ENCODE peak calls at places on chromosomes 16 and 17, in six cellular contexts. One of them, this sample, is unnamed.

GRCh38 chr17:68482576-68483001 is 25.3 kb upstream of the WIPI1 start:
- DNase-seq in hepatocyte: no peak
- DNase-seq in DND-41: no peak
- DNase-seq in heart left ventricle: no peak
- DNase-seq in prostate gland: no peak
- DNase-seq in CD8-positive, alpha-beta memory T cell: no peak
- DNase-seq in this sample: no peak

GRCh38 chr17:3512512-3513171 is 36.8 kb downstream of the ASPA start:
- DNase-seq in CD8-positive, alpha-beta memory T cell: no peak
- DNase-seq in DND-41: no peak
- DNase-seq in hepatocyte: no peak
- DNase-seq in prostate gland: no peak
- DNase-seq in heart left ventricle: peak; percentile 86
- DNase-seq in this sample: no peak

GRCh38 chr16:21104124-21104860 is 46.4 kb downstream of the DNAH3 start:
- DNase-seq in hepatocyte: no peak
- DNase-seq in CD8-positive, alpha-beta memory T cell: no peak
- DNase-seq in DND-41: no peak
- DNase-seq in heart left ventricle: no peak
- DNase-seq in prostate gland: no peak
- DNase-seq in this sample: no peak

GRCh38 chr17:79320331-79320730 is 245.7 kb downstream of the ENGASE start:
- DNase-seq in DND-41: no peak
- DNase-seq in hepatocyte: no peak
- DNase-seq in CD8-positive, alpha-beta memory T cell: no peak
- DNase-seq in heart left ventricle: no peak
- DNase-seq in prostate gland: no peak
- DNase-seq in this sample: no peak

GRCh38 chr17:57818066-57818465 is 31.8 kb downstream of the MRPS23 start:
- DNase-seq in prostate gland: no peak
- DNase-seq in CD8-positive, alpha-beta memory T cell: no peak
- DNase-seq in heart left ventricle: no peak
- DNase-seq in hepatocyte: no peak
- DNase-seq in DND-41: no peak
- DNase-seq in this sample: no peak

GRCh38 chr16:67277294-67277998 is 1.9 kb upstream of the PLEKHG4 start:
- DNase-seq in DND-41: no peak
- DNase-seq in CD8-positive, alpha-beta memory T cell: no peak
- DNase-seq in prostate gland: no peak
- DNase-seq in hepatocyte: peak; percentile 83
- DNase-seq in heart left ventricle: no peak
- DNase-seq in this sample: no peak

GRCh38 chr17:52120465-52120864 is 38.0 kb downstream of the CA10 start:
- DNase-seq in CD8-positive, alpha-beta memory T cell: no peak
- DNase-seq in hepatocyte: no peak
- DNase-seq in prostate gland: no peak
- DNase-seq in DND-41: no peak
- DNase-seq in heart left ventricle: no peak
- DNase-seq in this sample: no peak

GRCh38 chr17:43839670-43840101 is 6.7 kb upstream of the MPP3 start:
- DNase-seq in DND-41: no peak
- DNase-seq in heart left ventricle: no peak
- DNase-seq in prostate gland: peak; percentile 33
- DNase-seq in hepatocyte: no peak
- DNase-seq in CD8-positive, alpha-beta memory T cell: no peak
- DNase-seq in this sample: no peak

GRCh38 chr17:76378548-76379274 is 5.7 kb upstream of the SPHK1 start:
- DNase-seq in DND-41: no peak
- DNase-seq in heart left ventricle: no peak
- DNase-seq in hepatocyte: no peak
- DNase-seq in CD8-positive, alpha-beta memory T cell: no peak
- DNase-seq in prostate gland: no peak
- DNase-seq in this sample: no peak

GRCh38 chr16:3223913-3224515 is 10.9 kb downstream of the ZNF200 start:
- DNase-seq in DND-41: no peak
- DNase-seq in prostate gland: no peak
- DNase-seq in hepatocyte: no peak
- DNase-seq in CD8-positive, alpha-beta memory T cell: no peak
- DNase-seq in heart left ventricle: no peak
- DNase-seq in this sample: no peak

GRCh38 chr16:3216263-3216640 is 18.7 kb downstream of the ZNF200 start:
- DNase-seq in hepatocyte: no peak
- DNase-seq in prostate gland: no peak
- DNase-seq in DND-41: peak; percentile 58
- DNase-seq in CD8-positive, alpha-beta memory T cell: no peak
- DNase-seq in heart left ventricle: no peak
- DNase-seq in this sample: no peak

GRCh38 chr16:3215601-3216262 is 19.2 kb downstream of the ZNF200 start:
- DNase-seq in heart left ventricle: no peak
- DNase-seq in hepatocyte: no peak
- DNase-seq in CD8-positive, alpha-beta memory T cell: no peak
- DNase-seq in prostate gland: no peak
- DNase-seq in DND-41: no peak
- DNase-seq in this sample: no peak

GRCh38 chr16:3214904-3215600 is 19.9 kb downstream of the ZNF200 start:
- DNase-seq in CD8-positive, alpha-beta memory T cell: no peak
- DNase-seq in prostate gland: no peak
- DNase-seq in heart left ventricle: no peak
- DNase-seq in hepatocyte: no peak
- DNase-seq in DND-41: peak; percentile 61
- DNase-seq in this sample: no peak

DNA sequence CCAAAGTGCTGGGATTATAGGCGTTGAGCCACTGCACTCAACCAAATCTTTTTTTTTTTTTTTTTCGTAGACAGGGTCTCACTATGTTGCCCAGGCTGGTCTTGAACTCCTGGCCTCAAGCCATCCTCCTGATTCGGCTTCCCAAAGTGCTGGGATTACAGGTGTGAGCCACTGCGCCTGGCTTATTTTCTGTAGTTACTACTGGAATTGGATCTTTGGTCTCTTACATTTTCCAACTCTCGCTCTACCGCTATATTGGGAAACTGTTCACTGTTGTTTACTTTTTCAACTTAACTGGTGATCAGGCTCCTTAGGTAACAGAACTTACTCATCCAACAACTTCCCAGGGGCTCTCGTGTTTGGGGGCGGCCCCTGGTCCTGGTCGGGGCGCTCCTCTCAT is 14.1 kb downstream of the ZNF200 start:
- DNase-seq in hepatocyte: no peak
- DNase-seq in heart left ventricle: no peak
- DNase-seq in DND-41: no peak
- DNase-seq in CD8-positive, alpha-beta memory T cell: no peak
- DNase-seq in prostate gland: no peak
- DNase-seq in this sample: no peak
- H3K9me3 ChIP-seq in hepatocyte: peaks cover 33% of the 10 kb centered on the region
- H3K9me3 ChIP-seq in heart left ventricle: peaks cover 51% of the 10 kb centered on the region
- H3K9me3 ChIP-seq in DND-41: peaks cover 33% of the 10 kb centered on the region
- H3K9me3 ChIP-seq in CD8-positive, alpha-beta memory T cell: peaks cover 41% of the 10 kb centered on the region
- H3K9me3 ChIP-seq in prostate gland: peaks cover 13% of the 10 kb centered on the region
- H3K9me3 ChIP-seq in this sample: peaks cover 27% of the 10 kb centered on the region

DNA sequence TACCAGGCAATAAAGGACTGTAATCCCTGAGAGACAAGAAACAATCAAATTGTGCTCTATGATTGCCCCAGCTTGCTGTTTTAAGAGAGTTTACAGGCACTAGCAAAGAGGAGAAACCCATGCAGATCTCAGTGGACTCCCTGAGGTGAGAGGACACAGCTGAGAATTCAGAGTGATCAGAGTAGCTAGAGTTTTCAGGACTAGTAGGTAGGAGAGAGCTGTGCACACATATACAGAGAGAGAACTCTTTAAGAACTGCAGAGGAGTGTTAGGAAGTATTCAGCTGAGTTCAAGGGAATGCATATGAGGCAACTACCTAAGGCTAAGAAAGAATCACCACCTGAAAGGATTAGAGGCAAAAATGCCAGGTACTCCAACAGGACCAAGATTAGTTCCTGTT is 904.8 kb downstream of the CDH8 start:
- DNase-seq in CD8-positive, alpha-beta memory T cell: no peak
- DNase-seq in DND-41: no peak
- DNase-seq in prostate gland: no peak
- DNase-seq in heart left ventricle: no peak
- DNase-seq in hepatocyte: no peak
- DNase-seq in this sample: no peak
- H3K9me3 ChIP-seq in CD8-positive, alpha-beta memory T cell: no peaks in the 10 kb centered on the region
- H3K9me3 ChIP-seq in DND-41: no peaks in the 10 kb centered on the region
- H3K9me3 ChIP-seq in prostate gland: no peaks in the 10 kb centered on the region
- H3K9me3 ChIP-seq in heart left ventricle: no peaks in the 10 kb centered on the region
- H3K9me3 ChIP-seq in hepatocyte: no peaks in the 10 kb centered on the region
- H3K9me3 ChIP-seq in this sample: no peaks in the 10 kb centered on the region

GRCh38 chr16:56836410-56836834 is 28.6 kb upstream of the SLC12A3 start:
- DNase-seq in hepatocyte: no peak
- DNase-seq in DND-41: no peak
- DNase-seq in heart left ventricle: no peak
- DNase-seq in CD8-positive, alpha-beta memory T cell: no peak
- DNase-seq in prostate gland: no peak
- DNase-seq in this sample: no peak

GRCh38 chr16:56835330-56835729 is 29.7 kb upstream of the SLC12A3 start:
- DNase-seq in hepatocyte: no peak
- DNase-seq in prostate gland: no peak
- DNase-seq in CD8-positive, alpha-beta memory T cell: no peak
- DNase-seq in heart left ventricle: no peak
- DNase-seq in DND-41: no peak
- DNase-seq in this sample: no peak

GRCh38 chr16:56830669-56831068 is 34.3 kb upstream of the SLC12A3 start:
- DNase-seq in prostate gland: no peak
- DNase-seq in heart left ventricle: no peak
- DNase-seq in DND-41: no peak
- DNase-seq in CD8-positive, alpha-beta memory T cell: no peak
- DNase-seq in hepatocyte: no peak
- DNase-seq in this sample: no peak

GRCh38 chr16:56832768-56833167 is 32.2 kb upstream of the SLC12A3 start:
- DNase-seq in heart left ventricle: no peak
- DNase-seq in prostate gland: no peak
- DNase-seq in CD8-positive, alpha-beta memory T cell: no peak
- DNase-seq in DND-41: no peak
- DNase-seq in hepatocyte: no peak
- DNase-seq in this sample: no peak

DNA sequence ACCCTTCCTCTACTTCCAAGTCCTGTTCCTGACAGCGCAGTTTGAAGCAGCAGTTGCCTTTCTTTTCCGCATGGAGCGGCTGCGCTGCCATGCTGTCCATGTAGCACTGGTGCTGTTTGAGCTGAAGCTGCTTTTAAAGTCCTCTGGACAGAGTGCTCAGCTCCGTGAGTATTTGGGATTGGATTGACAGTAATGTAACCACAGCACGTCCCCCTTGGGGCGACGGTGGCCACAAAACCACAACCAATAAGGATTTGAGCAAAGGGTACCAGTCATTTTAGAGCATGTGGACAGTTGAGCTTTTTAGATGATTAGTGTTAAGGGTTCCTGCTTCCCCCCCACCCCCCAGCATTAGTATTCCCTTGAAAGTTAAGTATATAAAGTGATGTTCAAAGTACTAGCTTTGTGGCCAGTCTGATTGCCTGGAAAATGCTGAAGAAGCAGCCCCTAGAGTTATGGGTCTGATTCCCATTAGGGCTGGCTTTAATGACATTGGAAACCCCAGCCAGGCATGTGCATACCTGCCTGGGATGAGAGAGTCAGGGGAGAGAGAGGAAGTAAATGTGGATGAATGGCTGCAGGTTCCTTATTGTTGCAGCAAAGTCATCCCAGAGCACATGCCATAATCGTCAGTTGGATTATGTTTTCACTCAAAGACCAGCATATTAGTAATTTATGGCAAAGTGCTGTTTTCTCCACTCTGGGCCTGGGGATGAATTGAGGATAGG is 31.6 kb upstream of the SLC12A3 start:
- DNase-seq in hepatocyte: no peak
- DNase-seq in prostate gland: no peak
- DNase-seq in heart left ventricle: no peak
- DNase-seq in DND-41: no peak
- DNase-seq in CD8-positive, alpha-beta memory T cell: no peak
- DNase-seq in this sample: no peak
- H3K9me3 ChIP-seq in hepatocyte: no peaks in the 10 kb centered on the region
- H3K9me3 ChIP-seq in prostate gland: no peaks in the 10 kb centered on the region
- H3K9me3 ChIP-seq in heart left ventricle: no peaks in the 10 kb centered on the region
- H3K9me3 ChIP-seq in DND-41: no peaks in the 10 kb centered on the region
- H3K9me3 ChIP-seq in CD8-positive, alpha-beta memory T cell: no peaks in the 10 kb centered on the region
- H3K9me3 ChIP-seq in this sample: no peaks in the 10 kb centered on the region

GRCh38 chr16:2404099-2404498 is 25.1 kb upstream of the CCNF start:
- DNase-seq in DND-41: no peak
- DNase-seq in heart left ventricle: no peak
- DNase-seq in prostate gland: no peak
- DNase-seq in hepatocyte: no peak
- DNase-seq in CD8-positive, alpha-beta memory T cell: no peak
- DNase-seq in this sample: no peak
- H3K9me3 ChIP-seq in DND-41: no peaks in the 10 kb centered on the region
- H3K9me3 ChIP-seq in heart left ventricle: no peaks in the 10 kb centered on the region
- H3K9me3 ChIP-seq in prostate gland: no peaks in the 10 kb centered on the region
- H3K9me3 ChIP-seq in hepatocyte: no peaks in the 10 kb centered on the region
- H3K9me3 ChIP-seq in CD8-positive, alpha-beta memory T cell: no peaks in the 10 kb centered on the region
- H3K9me3 ChIP-seq in this sample: no peaks in the 10 kb centered on the region

GRCh38 chr16:48586083-48586482 is 23.9 kb downstream of the N4BP1 start:
- DNase-seq in hepatocyte: no peak
- DNase-seq in DND-41: no peak
- DNase-seq in heart left ventricle: no peak
- DNase-seq in prostate gland: no peak
- DNase-seq in CD8-positive, alpha-beta memory T cell: no peak
- DNase-seq in this sample: no peak

GRCh38 chr16:48596326-48596725 is 13.7 kb downstream of the N4BP1 start:
- DNase-seq in heart left ventricle: no peak
- DNase-seq in DND-41: no peak
- DNase-seq in prostate gland: no peak
- DNase-seq in hepatocyte: no peak
- DNase-seq in CD8-positive, alpha-beta memory T cell: peak; percentile 12
- DNase-seq in this sample: no peak

GRCh38 chr16:48591976-48592375 is 18.0 kb downstream of the N4BP1 start:
- DNase-seq in DND-41: no peak
- DNase-seq in heart left ventricle: no peak
- DNase-seq in hepatocyte: no peak
- DNase-seq in prostate gland: no peak
- DNase-seq in CD8-positive, alpha-beta memory T cell: no peak
- DNase-seq in this sample: no peak

GRCh38 chr16:48592839-48593429 is 17.0 kb downstream of the N4BP1 start:
- DNase-seq in hepatocyte: no peak
- DNase-seq in heart left ventricle: no peak
- DNase-seq in DND-41: peak; percentile 19
- DNase-seq in prostate gland: no peak
- DNase-seq in CD8-positive, alpha-beta memory T cell: no peak
- DNase-seq in this sample: no peak

GRCh38 chr16:48590476-48590875 is 19.5 kb downstream of the N4BP1 start:
- DNase-seq in CD8-positive, alpha-beta memory T cell: no peak
- DNase-seq in heart left ventricle: no peak
- DNase-seq in DND-41: no peak
- DNase-seq in prostate gland: no peak
- DNase-seq in hepatocyte: no peak
- DNase-seq in this sample: no peak
- H3K9me3 ChIP-seq in CD8-positive, alpha-beta memory T cell: no peaks in the 10 kb centered on the region
- H3K9me3 ChIP-seq in heart left ventricle: peaks cover 13% of the 10 kb centered on the region
- H3K9me3 ChIP-seq in DND-41: peaks cover 59% of the 10 kb centered on the region
- H3K9me3 ChIP-seq in prostate gland: no peaks in the 10 kb centered on the region
- H3K9me3 ChIP-seq in hepatocyte: peaks cover 29% of the 10 kb centered on the region
- H3K9me3 ChIP-seq in this sample: no peaks in the 10 kb centered on the region

This sample was measured in T-helper 17 cell.